ENCODE peak calls at places on chromosomes 13 and 19, in four cellular contexts. Q is GM12878, Z is K562, T is HL-60. J is an unnamed sample.

GRCh38 chr19:980133-980998 is 3.8 kb upstream of the WDR18 start:
- DNase-seq in Z (peak), Q (no peak), T (no peak), J (no peak)

GRCh38 chr13:113652404-113653263 is 5.4 kb downstream of the ATP4B start:
- DNase-seq in T (no peak), Q (no peak), Z (no peak), J (no peak)

GRCh38 chr19:55447421-55448174 is 4.5 kb upstream of the SHISA7 start:
- DNase-seq in Q (no peak), Z (no peak), T (peak), J (no peak)

GRCh38 chr13:51125495-51126226 is 14.6 kb upstream of the C13orf42 start:
- DNase-seq in Z (peak), T (peak), Q (peak), J (peak)

GRCh38 chr19:1389033-1389940 is 5.6 kb downstream of the NDUFS7 start:
- DNase-seq in Z (no peak), T (no peak), Q (no peak), J (no peak)

GRCh38 chr19:28691683-28692082 is 521.3 kb downstream of the UQCRFS1 start:
- DNase-seq in Z (no peak), T (no peak), Q (no peak), J (no peak)

GRCh38 chr13:67366533-67366932 is 136.4 kb upstream of the PCDH9 start:
- DNase-seq in T (no peak), Z (no peak), Q (no peak), J (no peak)

GRCh38 chr19:50331187-50332013 is 2.2 kb upstream of the KCNC3 start:
- DNase-seq in Z (no peak), T (no peak), Q (no peak), J (no peak)

GRCh38 chr19:32406161-32407003 is 812 bp downstream of the DPY19L3 start:
- DNase-seq in T (no peak), Q (no peak), Z (no peak), J (no peak)

GRCh38 chr13:42330991-42331390 is 59.0 kb downstream of the AKAP11 start:
- DNase-seq in Z (no peak), Q (no peak), T (no peak), J (no peak)

GRCh38 chr13:39451301-39451700 is 151.7 kb downstream of the LHFPL6 start:
- DNase-seq in Q (no peak), T (peak), Z (no peak), J (no peak)

GRCh38 chr13:98524391-98524790 is 52.5 kb downstream of the STK24 start:
- DNase-seq in Q (no peak), Z (no peak), T (no peak), J (no peak)

GRCh38 chr13:32737111-32737571 is 150.9 kb downstream of the PDS5B start:
- DNase-seq in Q (peak), T (no peak), Z (no peak), J (no peak)

GRCh38 chr13:44620057-44620456 is 43.9 kb upstream of the TSC22D1 start:
- DNase-seq in Z (no peak), Q (no peak), T (no peak), J (no peak)

GRCh38 chr19:29850482-29850881 is 38.7 kb downstream of the CCNE1 start:
- DNase-seq in Q (no peak), Z (no peak), T (no peak), J (no peak)

GRCh38 chr13:28347456-28348371 is 147.2 kb downstream of the FLT1 start:
- DNase-seq in T (peak), Z (peak), Q (no peak), J (no peak)

GRCh38 chr19:879711-880438 is 13.1 kb downstream of the MED16 start:
- DNase-seq in T (no peak), Q (no peak), Z (peak), J (no peak)

GRCh38 chr19:13195678-13196077 is 45.5 kb downstream of the IER2 start:
- DNase-seq in T (no peak), Q (no peak), Z (peak), J (peak)

GRCh38 chr13:94209110-94209509 is 270.4 kb downstream of the DCT start:
- DNase-seq in Z (no peak), T (no peak), Q (no peak), J (no peak)

GRCh38 chr19:6734096-6734696 is 3.2 kb downstream of the GPR108 start:
- DNase-seq in Q (no peak), T (no peak), Z (no peak), J (no peak)

GRCh38 chr13:103351035-103351828 is 285.0 kb upstream of the SLC10A2 start:
- DNase-seq in Z (no peak), T (no peak), Q (no peak), J (no peak)

GRCh38 chr19:12748489-12748888 is 3.1 kb upstream of the BEST2 start:
- DNase-seq in Q (no peak), T (no peak), Z (no peak), J (no peak)

GRCh38 chr19:6039541-6040225 is 61.7 kb upstream of the RANBP3 start:
- DNase-seq in Z (no peak), T (no peak), Q (no peak), J (no peak)

GRCh38 chr19:40827386-40828247 is 22.6 kb downstream of the CYP2A6 start:
- DNase-seq in T (no peak), Z (no peak), Q (no peak), J (no peak)

DNA sequence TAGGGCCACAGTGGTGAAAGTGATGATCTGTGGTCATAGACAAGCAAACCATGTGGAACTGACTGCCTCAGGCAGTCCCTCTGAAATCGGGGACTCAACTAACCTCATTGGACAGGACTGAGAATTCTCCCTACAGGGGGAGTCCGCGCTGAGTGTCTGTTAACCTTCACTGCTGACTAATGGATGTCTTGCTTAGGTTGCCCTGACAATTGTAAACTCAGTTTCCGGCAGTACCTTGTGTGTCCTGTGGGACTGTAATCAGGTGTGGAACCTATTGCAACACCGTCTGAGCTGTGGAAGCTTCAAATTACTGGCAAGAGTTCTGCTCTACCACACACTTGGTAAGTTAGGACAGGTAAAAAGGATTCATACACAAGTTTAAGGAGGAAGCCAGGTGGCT is 21.8 kb downstream of the ZNF77 start:
- DNase-seq in T (no peak), Q (no peak), Z (peak), J (no peak)
- TF ChIP-seq SPI1 in T (no peak), Q (no peak), Z (no peak), J (no peak)

GRCh38 chr13:19601749-19602725 is 31.4 kb upstream of the MPHOSPH8 start:
- DNase-seq in T (peak), Q (no peak), Z (peak), J (peak)
- TF ChIP-seq SPI1 in T (peak), Q (peak), Z (peak), J (peak)

GRCh38 chr13:41025518-41025917 is 6.4 kb upstream of the ELF1 start:
- DNase-seq in Z (no peak), Q (no peak), T (no peak), J (no peak)

GRCh38 chr13:41032646-41033396 is 13.7 kb upstream of the ELF1 start:
- DNase-seq in Q (no peak), T (no peak), Z (no peak), J (no peak)

GRCh38 chr13:41029629-41030028 is 10.5 kb upstream of the ELF1 start:
- DNase-seq in Q (no peak), Z (no peak), T (no peak), J (no peak)

GRCh38 chr13:41026806-41027205 is 7.7 kb upstream of the ELF1 start:
- DNase-seq in T (no peak), Q (no peak), Z (no peak), J (no peak)

GRCh38 chr13:41028051-41028450 is 8.9 kb upstream of the ELF1 start:
- DNase-seq in Q (no peak), T (no peak), Z (no peak), J (no peak)
- TF ChIP-seq SPI1 in Q (no peak), T (no peak), Z (no peak), J (no peak)

DNA sequence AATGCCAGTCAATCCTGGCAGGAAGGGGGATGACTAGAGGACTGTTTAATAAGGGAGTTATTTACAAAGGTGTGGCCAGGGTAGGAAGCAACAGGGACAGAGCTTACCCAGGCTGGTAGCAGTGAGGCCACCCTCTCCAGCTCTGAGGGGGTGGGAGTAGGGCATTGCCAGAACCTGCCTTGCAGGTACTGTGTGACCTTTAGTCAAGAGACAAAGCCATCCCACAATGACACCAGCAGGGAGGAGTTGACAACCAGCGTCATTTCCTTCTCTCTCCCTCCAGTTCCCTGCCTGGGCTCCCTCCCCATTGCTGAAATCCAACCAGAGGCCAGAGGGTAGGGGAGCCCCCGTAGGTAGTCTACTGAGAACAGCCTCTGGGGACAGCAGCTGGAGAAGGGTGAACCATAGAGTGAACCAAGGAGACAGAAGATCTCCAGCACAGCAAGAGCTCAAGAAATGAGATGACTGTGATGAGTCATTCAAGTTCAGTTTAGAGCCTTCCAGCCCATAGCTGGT is 33.3 kb upstream of the SPATA13 start:
- DNase-seq in Q (peak), Z (no peak), T (no peak), J (no peak)
- TF ChIP-seq SPI1 in Q (no peak), Z (no peak), T (no peak), J (no peak)

GRCh38 chr19:16365300-16365996 is 40.8 kb downstream of the KLF2 start:
- DNase-seq in T (no peak), Z (no peak), Q (no peak), J (no peak)

GRCh38 chr19:16367269-16367683 is 42.6 kb downstream of the KLF2 start:
- DNase-seq in T (peak), Z (no peak), Q (peak), J (no peak)

GRCh38 chr19:16368385-16369305 is 44.0 kb downstream of the KLF2 start:
- DNase-seq in Q (no peak), Z (no peak), T (no peak), J (no peak)

GRCh38 chr19:16366056-16366432 is 41.4 kb downstream of the KLF2 start:
- DNase-seq in Q (no peak), Z (no peak), T (no peak), J (no peak)

GRCh38 chr19:16366433-16367268 is 42.0 kb downstream of the KLF2 start:
- DNase-seq in Q (peak), Z (no peak), T (peak), J (peak)
- TF ChIP-seq SPI1 in Q (peak), Z (no peak), T (peak), J (peak)

GRCh38 chr19:17202713-17203112 is 12.4 kb upstream of the USE1 start:
- DNase-seq in Q (no peak), T (no peak), Z (no peak), J (no peak)

GRCh38 chr19:17206736-17207581 is 8.2 kb upstream of the USE1 start:
- DNase-seq in Q (no peak), T (no peak), Z (no peak), J (no peak)

GRCh38 chr19:17209126-17210036 is 5.8 kb upstream of the USE1 start:
- DNase-seq in Q (no peak), T (no peak), Z (peak), J (peak)

GRCh38 chr19:17202249-17202648 is 12.9 kb upstream of the USE1 start:
- DNase-seq in Z (no peak), Q (no peak), T (no peak), J (no peak)

DNA sequence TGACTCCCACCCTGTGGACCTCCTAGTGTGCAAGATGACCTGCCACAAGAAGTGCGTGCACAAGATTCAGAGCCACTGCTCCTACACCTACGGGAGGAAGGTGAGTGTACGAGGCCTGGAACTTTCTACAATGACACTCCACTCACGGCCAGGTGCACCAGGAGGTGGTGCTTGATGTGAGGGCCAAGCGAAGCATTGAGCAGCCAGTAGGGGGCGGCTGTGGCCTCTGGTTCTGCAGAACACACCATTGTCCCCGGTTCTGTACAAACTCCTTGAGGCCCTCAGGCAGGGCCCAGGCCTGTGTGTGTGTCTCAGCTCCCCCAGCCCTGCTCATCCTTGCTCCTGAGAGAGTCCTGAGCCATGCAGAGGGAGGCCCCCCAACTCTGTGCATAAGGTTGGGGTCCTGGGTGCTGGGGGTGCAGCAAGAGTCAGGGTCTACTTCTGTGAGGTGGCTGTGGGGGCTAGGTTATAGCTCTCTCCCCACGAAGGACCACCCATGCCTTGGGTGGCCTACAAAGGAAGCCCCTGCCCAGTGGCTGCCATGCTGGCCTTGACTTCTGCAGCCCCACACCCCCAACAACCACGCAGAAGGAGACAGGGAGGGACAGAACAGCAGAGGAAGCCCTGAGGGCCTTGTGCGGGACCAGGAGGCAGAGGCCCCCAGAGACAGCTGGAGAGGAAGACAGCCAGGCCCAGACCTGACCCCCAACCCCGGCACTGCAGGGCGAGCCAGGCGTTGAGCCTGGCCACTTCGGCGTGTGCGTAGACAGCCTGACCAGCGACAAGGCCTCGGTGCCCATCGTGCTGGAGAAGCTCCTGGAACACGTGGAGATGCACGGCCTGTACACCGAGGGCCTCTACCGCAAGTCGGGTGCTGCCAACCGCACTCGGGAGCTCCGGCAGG is 9.7 kb upstream of the USE1 start:
- DNase-seq in T (peak), Z (peak), Q (no peak), J (peak)
- TF ChIP-seq SPI1 in T (no peak), Z (no peak), Q (no peak), J (no peak)

GRCh38 chr13:38180100-38180499 is 169.6 kb upstream of the UFM1 start:
- DNase-seq in Q (no peak), T (no peak), Z (no peak), J (no peak)

GRCh38 chr13:38176664-38177063 is 173.0 kb upstream of the UFM1 start:
- DNase-seq in Z (no peak), Q (no peak), T (no peak), J (no peak)

DNA sequence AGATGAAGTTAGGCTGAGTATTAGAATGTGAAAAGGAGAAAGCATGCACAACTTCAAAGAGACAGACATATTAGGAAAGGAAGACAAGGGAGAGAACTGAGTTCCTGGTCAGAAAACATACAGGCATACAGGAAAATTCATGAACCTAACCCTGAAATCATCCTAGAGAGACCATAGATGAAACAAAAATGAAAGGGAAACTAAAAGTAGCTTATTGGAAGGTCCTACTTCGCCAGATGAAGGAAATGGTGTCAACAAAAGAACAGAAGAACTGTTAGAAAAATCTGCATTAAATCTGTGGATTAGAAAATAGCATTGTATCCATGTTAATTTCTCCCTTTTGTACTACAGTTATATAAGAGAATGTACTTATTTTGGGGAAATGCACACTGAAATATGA is 169.0 kb upstream of the UFM1 start:
- DNase-seq in Q (no peak), Z (no peak), T (no peak), J (peak)
- TF ChIP-seq SPI1 in Q (no peak), Z (no peak), T (no peak), J (no peak)

GRCh38 chr19:17351815-17352435 is 14.6 kb downstream of the GTPBP3 start:
- DNase-seq in Z (peak), T (no peak), Q (no peak), J (no peak)
- TF ChIP-seq SPI1 in Z (no peak), T (no peak), Q (no peak), J (no peak)